ENCODE peak calls at places on chromosomes 3 and 15, in five cellular contexts. One of them, this sample, is unnamed.

GRCh38 chr15:87038404-87038803 is 958.7 kb downstream of the AGBL1 start:
- DNase-seq in psoas muscle: no peak
- DNase-seq in uterus: no peak
- DNase-seq in trophoblast cell: no peak
- DNase-seq in mesothelial cell of epicardium: no peak
- DNase-seq in this sample: no peak

GRCh38 chr3:30680789-30681188 is 74.4 kb downstream of the TGFBR2 start:
- DNase-seq in psoas muscle: no peak
- DNase-seq in mesothelial cell of epicardium: no peak
- DNase-seq in uterus: no peak
- DNase-seq in trophoblast cell: no peak
- DNase-seq in this sample: peak; percentile 95

GRCh38 chr15:63466378-63467192 is 37.8 kb upstream of the USP3 start:
- DNase-seq in psoas muscle: no peak
- DNase-seq in mesothelial cell of epicardium: no peak
- DNase-seq in uterus: no peak
- DNase-seq in trophoblast cell: peak; percentile 31
- DNase-seq in this sample: peak; percentile 61

GRCh38 chr3:42655980-42656679 is 2.6 kb downstream of the ZBTB47 start:
- DNase-seq in mesothelial cell of epicardium: no peak
- DNase-seq in uterus: peak; percentile 51
- DNase-seq in psoas muscle: peak; percentile 58
- DNase-seq in trophoblast cell: no peak
- DNase-seq in this sample: no peak

GRCh38 chr3:146350852-146351251 is 99.9 kb upstream of the PLSCR4 start:
- DNase-seq in trophoblast cell: no peak
- DNase-seq in psoas muscle: no peak
- DNase-seq in mesothelial cell of epicardium: no peak
- DNase-seq in uterus: no peak
- DNase-seq in this sample: no peak

GRCh38 chr15:91304794-91305193 is 204.7 kb downstream of the SV2B start:
- DNase-seq in mesothelial cell of epicardium: no peak
- DNase-seq in trophoblast cell: no peak
- DNase-seq in psoas muscle: no peak
- DNase-seq in uterus: no peak
- DNase-seq in this sample: no peak

GRCh38 chr15:60128000-60128376 is 123.9 kb downstream of the FOXB1 start:
- DNase-seq in trophoblast cell: no peak
- DNase-seq in mesothelial cell of epicardium: no peak
- DNase-seq in uterus: peak; percentile 21
- DNase-seq in psoas muscle: no peak
- DNase-seq in this sample: peak; percentile 38

GRCh38 chr15:92393287-92393993 is at the start of gene ST8SIA2:
- DNase-seq in mesothelial cell of epicardium: peak; percentile 52
- DNase-seq in uterus: no peak
- DNase-seq in trophoblast cell: no peak
- DNase-seq in psoas muscle: peak; percentile 31
- DNase-seq in this sample: no peak

GRCh38 chr15:57056357-57056756 is 137.9 kb downstream of the TCF12 start:
- DNase-seq in mesothelial cell of epicardium: no peak
- DNase-seq in trophoblast cell: no peak
- DNase-seq in uterus: no peak
- DNase-seq in psoas muscle: no peak
- DNase-seq in this sample: no peak

GRCh38 chr15:48939686-48940085 is 24.0 kb downstream of the SHC4 start:
- DNase-seq in trophoblast cell: no peak
- DNase-seq in psoas muscle: no peak
- DNase-seq in mesothelial cell of epicardium: no peak
- DNase-seq in uterus: no peak
- DNase-seq in this sample: no peak

GRCh38 chr3:119627461-119627860 is 29.8 kb downstream of the PLA1A start:
- DNase-seq in mesothelial cell of epicardium: no peak
- DNase-seq in psoas muscle: no peak
- DNase-seq in uterus: no peak
- DNase-seq in trophoblast cell: no peak
- DNase-seq in this sample: peak; percentile 11

GRCh38 chr3:14147617-14148016 is 22.8 kb downstream of the TMEM43 start:
- DNase-seq in trophoblast cell: no peak
- DNase-seq in psoas muscle: no peak
- DNase-seq in mesothelial cell of epicardium: no peak
- DNase-seq in uterus: no peak
- DNase-seq in this sample: no peak

GRCh38 chr3:158107508-158108095 is 1.4 kb upstream of the SHOX2 start:
- DNase-seq in uterus: no peak
- DNase-seq in psoas muscle: no peak
- DNase-seq in trophoblast cell: no peak
- DNase-seq in mesothelial cell of epicardium: no peak
- DNase-seq in this sample: no peak